ENCODE peak calls at places on chromosomes 6 and 20, in eight cellular contexts. U is uterus, J is AG10803, D is stomach, G is lower leg skin, Q is astrocyte of the spinal cord, V is AG09309, R is tibial nerve. F is an unnamed sample.

GRCh38 chr6:148316308-148316707 is 26.3 kb upstream of the SASH1 start:
- DNase-seq in V (no peak), J (no peak), D (peak; percentile 42), R (no peak), Q (no peak), G (no peak), U (no peak), F (no peak)

GRCh38 chr20:55054443-55054842 is 579.0 kb downstream of the DOK5 start:
- DNase-seq in J (no peak), Q (no peak), G (no peak), V (no peak), D (no peak), R (no peak), U (no peak), F (no peak)

GRCh38 chr20:11457476-11457875 is 460.2 kb upstream of the BTBD3 start:
- DNase-seq in R (no peak), V (peak; percentile 27), U (no peak), J (peak; percentile 56), G (no peak), Q (peak; percentile 48), D (no peak), F (peak; percentile 12)

GRCh38 chr20:301886-302848 is 4.8 kb downstream of the ZCCHC3 start:
- DNase-seq in D (no peak), J (no peak), Q (no peak), V (no peak), G (no peak), U (no peak), R (no peak), F (no peak)

GRCh38 chr6:26089272-26089671 is 2.0 kb downstream of the HFE start:
- DNase-seq in D (no peak), R (no peak), Q (no peak), V (no peak), U (peak; percentile 49), G (no peak), J (no peak), F (peak; percentile 11)

GRCh38 chr20:7792131-7792869 is 148.0 kb downstream of the HAO1 start:
- DNase-seq in U (no peak), G (no peak), V (no peak), Q (peak; percentile 37), R (no peak), D (no peak), J (peak; percentile 15), F (peak; percentile 18)

GRCh38 chr6:159044899-159045727 is at the start of gene TAGAP:
- DNase-seq in R (peak; percentile 59), G (peak; percentile 75), D (peak; percentile 70), J (peak; percentile 28), V (no peak), U (peak; percentile 50), Q (no peak), F (peak; percentile 14)

GRCh38 chr6:30044630-30045029 is 16.4 kb upstream of the POLR1H start:
- DNase-seq in J (peak; percentile 64), Q (peak; percentile 36), U (no peak), G (no peak), D (no peak), R (no peak), V (peak; percentile 42), F (peak; percentile 62)

GRCh38 chr20:1001116-1001515 is 995 bp downstream of the RSPO4 start:
- DNase-seq in U (no peak), R (no peak), G (no peak), D (no peak), V (no peak), J (no peak), Q (no peak), F (no peak)

GRCh38 chr20:23445596-23446217 is 6.2 kb downstream of the CSTL1 start:
- DNase-seq in U (no peak), V (peak; percentile 29), R (no peak), G (no peak), J (peak; percentile 84), D (no peak), Q (peak; percentile 65), F (peak; percentile 38)

GRCh38 chr20:59752704-59753460 is 148.5 kb downstream of the PHACTR3 start:
- DNase-seq in U (no peak), V (no peak), D (no peak), G (no peak), R (no peak), Q (no peak), J (peak; percentile 40), F (no peak)

GRCh38 chr6:90497411-90497810 is 89.5 kb downstream of the MAP3K7 start:
- DNase-seq in J (no peak), R (no peak), V (no peak), G (no peak), Q (no peak), D (no peak), U (no peak), F (no peak)

GRCh38 chr6:169215201-169215661 is 38.4 kb downstream of the THBS2 start:
- DNase-seq in D (no peak), V (no peak), U (no peak), G (peak; percentile 13), J (peak; percentile 30), R (no peak), Q (peak; percentile 53), F (peak; percentile 45)

GRCh38 chr6:36029464-36029863 is 1.9 kb downstream of the MAPK14 start:
- DNase-seq in R (no peak), G (no peak), Q (peak; percentile 48), U (no peak), J (peak; percentile 86), D (no peak), V (peak; percentile 67), F (peak; percentile 86)

GRCh38 chr6:113347420-113347819 is 509.7 kb upstream of the MARCKS start:
- DNase-seq in V (no peak), R (no peak), D (no peak), Q (peak; percentile 44), U (no peak), G (no peak), J (no peak), F (peak; percentile 19)

GRCh38 chr6:25369450-25370086 is 90.4 kb downstream of the CARMIL1 start:
- DNase-seq in D (peak; percentile 39), R (no peak), U (no peak), J (peak; percentile 71), G (no peak), Q (no peak), V (no peak), F (peak; percentile 88)

GRCh38 chr6:126531840-126532239 is 191.9 kb downstream of the CENPW start:
- DNase-seq in J (no peak), R (no peak), V (no peak), D (no peak), U (no peak), Q (no peak), G (no peak), F (no peak)

GRCh38 chr20:6495907-6496306 is 271.6 kb upstream of the BMP2 start:
- DNase-seq in R (no peak), D (no peak), U (no peak), V (no peak), J (no peak), G (no peak), Q (no peak), F (no peak)

GRCh38 chr20:18007534-18008292 is 38.9 kb downstream of the MGME1 start:
- DNase-seq in J (peak; percentile 15), U (peak; percentile 24), Q (no peak), G (no peak), D (peak; percentile 64), V (no peak), R (no peak), F (no peak)

GRCh38 chr6:43436577-43437282 is 9.4 kb downstream of the ABCC10 start:
- DNase-seq in G (peak; percentile 59), V (no peak), Q (peak; percentile 77), J (peak; percentile 89), R (no peak), U (no peak), D (peak; percentile 50), F (peak; percentile 88)

GRCh38 chr20:33656783-33657703 is 5.1 kb upstream of the C20orf144 start:
- DNase-seq in R (no peak), U (no peak), J (no peak), Q (no peak), G (no peak), V (no peak), D (no peak), F (no peak)

GRCh38 chr6:16804007-16804303 is 42.7 kb upstream of the ATXN1 start:
- DNase-seq in D (no peak), U (no peak), J (no peak), R (no peak), G (no peak), V (no peak), Q (peak; percentile 59), F (peak; percentile 33)

DNA sequence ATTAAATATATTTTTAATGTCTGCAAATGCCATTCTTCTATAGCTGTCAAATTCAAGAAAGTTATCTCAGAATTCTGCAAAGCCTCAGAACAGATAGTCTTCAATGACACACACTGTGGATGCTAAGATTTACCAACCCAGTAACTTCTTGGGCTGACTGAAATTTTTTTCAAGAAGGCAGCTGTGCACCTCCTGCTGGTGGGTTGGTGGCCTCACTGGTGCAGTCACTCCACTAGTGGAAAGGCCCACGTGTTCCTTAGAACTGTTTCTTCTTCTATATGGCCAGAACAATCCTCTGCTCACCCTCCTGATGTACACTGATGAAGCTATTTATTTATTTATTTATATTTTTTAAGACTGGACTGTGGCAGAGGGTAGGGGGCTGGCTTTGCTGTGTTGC is 28.1 kb upstream of the MTCL3 start:
- DNase-seq in D (no peak), V (no peak), Q (no peak), J (no peak), U (no peak), G (no peak), R (no peak), F (peak; percentile 32)
- TF ChIP-seq CTCF in D (no peak), V (peak; percentile 38), Q (peak; percentile 38), J (peak; percentile 33), U (no peak), G (no peak), R (no peak), F (peak; percentile 55)

GRCh38 chr6:156231353-156231752 is 545.8 kb upstream of the ARID1B start:
- DNase-seq in J (no peak), Q (no peak), U (no peak), V (no peak), G (no peak), R (no peak), D (no peak), F (no peak)
- H3K4me3 ChIP-seq in J (no peak overlapping the region), Q (no peak overlapping the region), U (no peak overlapping the region), V (no peak overlapping the region), G (no peak overlapping the region), R (no peak overlapping the region), D (no peak overlapping the region), F (no peak overlapping the region)

GRCh38 chr6:135093578-135093977 is 39.0 kb upstream of the HBS1L start:
- DNase-seq in J (no peak), R (no peak), V (no peak), U (no peak), G (no peak), D (no peak), Q (no peak), F (no peak)
- TF ChIP-seq CTCF in J (no peak), R (no peak), V (no peak), U (no peak), G (no peak), D (no peak), Q (no peak), F (no peak)

GRCh38 chr6:17957904-17958303 is 29.5 kb downstream of the KIF13A start:
- DNase-seq in G (no peak), U (no peak), R (no peak), V (no peak), D (no peak), J (no peak), Q (no peak), F (no peak)

GRCh38 chr6:17959317-17959716 is 28.1 kb downstream of the KIF13A start:
- DNase-seq in V (no peak), R (no peak), Q (no peak), J (no peak), D (no peak), U (no peak), G (no peak), F (no peak)

GRCh38 chr6:17962436-17963031 is 24.9 kb downstream of the KIF13A start:
- DNase-seq in V (peak; percentile 91), D (no peak), R (no peak), J (peak; percentile 99), Q (peak; percentile 95), G (peak; percentile 71), U (peak; percentile 81), F (peak; percentile 91)

GRCh38 chr6:17957488-17957887 is 29.9 kb downstream of the KIF13A start:
- DNase-seq in J (no peak), D (no peak), R (no peak), V (no peak), U (no peak), Q (no peak), G (no peak), F (peak; percentile 61)
- H3K4me3 ChIP-seq in J (no peak overlapping the region), D (no peak overlapping the region), R (no peak overlapping the region), V (no peak overlapping the region), U (no peak overlapping the region), Q (no peak overlapping the region), G (no peak overlapping the region), F (no peak overlapping the region)

F was measured in cardiac fibroblast.